ENCODE peak calls at places on chromosomes 13 and 19, in seven cellular contexts. A, T, P, U, Y, E and L are unnamed samples. For H3K27me3, the result is how much of the 10 kb centered on the place peaks cover.

GRCh38 chr19:44604241-44604640 is 9.1 kb upstream of the IGSF23 start:
- DNase-seq in A (no peak), T (no peak), P (no peak), U (no peak), Y (no peak), E (no peak), L (no peak)

GRCh38 chr13:23876265-23876664 is 12.9 kb downstream of the MIPEP start:
- DNase-seq in A (no peak), T (no peak), P (no peak), U (no peak), Y (peak), E (no peak), L (no peak)

GRCh38 chr13:44313674-44314073 is 60.0 kb upstream of the SERP2 start:
- DNase-seq in A (no peak), T (peak), P (no peak), U (no peak), Y (no peak), E (no peak), L (no peak)

GRCh38 chr13:36673838-36674326 is at the start of gene SERTM1:
- DNase-seq in A (peak), T (peak), P (peak), U (peak), Y (peak), E (no peak), L (peak)

GRCh38 chr13:89554801-89555200 is 1792.7 kb upstream of the MIR17HG start:
- DNase-seq in A (no peak), T (no peak), P (no peak), U (no peak), Y (no peak), E (no peak), L (no peak)

GRCh38 chr19:4575267-4575793 is 15.8 kb upstream of the SEMA6B start:
- DNase-seq in A (peak), T (peak), P (no peak), U (peak), Y (peak), E (peak), L (peak)

GRCh38 chr19:41702208-41702651 is 6.2 kb upstream of the CEACAM5 start:
- DNase-seq in A (peak), T (peak), P (no peak), U (no peak), Y (no peak), E (no peak), L (no peak)

GRCh38 chr19:1316466-1316865 is 30.8 kb downstream of the EFNA2 start:
- DNase-seq in A (no peak), T (no peak), P (no peak), U (no peak), Y (no peak), E (no peak), L (no peak)

GRCh38 chr13:106633321-106633720 is 65.4 kb upstream of the ARGLU1 start:
- DNase-seq in A (no peak), T (no peak), P (no peak), U (no peak), Y (no peak), E (no peak), L (no peak)

GRCh38 chr13:106635616-106636015 is 67.7 kb upstream of the ARGLU1 start:
- DNase-seq in A (no peak), T (no peak), P (no peak), U (no peak), Y (no peak), E (no peak), L (no peak)

GRCh38 chr13:106636492-106636891 is 68.6 kb upstream of the ARGLU1 start:
- DNase-seq in A (no peak), T (no peak), P (no peak), U (no peak), Y (no peak), E (no peak), L (no peak)

GRCh38 chr13:106640515-106640914 is 72.6 kb upstream of the ARGLU1 start:
- DNase-seq in A (no peak), T (no peak), P (no peak), U (no peak), Y (no peak), E (no peak), L (no peak)

DNA sequence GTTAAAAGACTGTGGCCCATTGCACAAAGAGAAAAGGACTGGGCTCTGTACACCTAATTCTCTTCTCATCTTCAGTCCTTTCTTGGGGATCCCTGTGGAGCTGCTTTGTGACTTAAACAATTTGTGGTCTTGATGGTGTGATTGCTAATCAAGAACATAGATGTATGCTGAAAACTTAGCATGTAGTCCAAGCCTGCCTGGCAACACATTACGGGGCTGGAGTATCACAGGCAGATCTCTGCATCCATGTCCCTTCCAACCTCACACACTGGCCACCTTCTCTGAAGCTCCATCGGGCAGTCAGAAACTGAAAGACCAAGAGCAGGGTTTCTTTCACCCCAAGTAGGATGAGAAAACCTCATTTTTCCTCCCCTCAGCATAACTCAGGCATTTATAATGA is 69.6 kb upstream of the ARGLU1 start:
- DNase-seq in A (no peak), T (no peak), P (no peak), U (no peak), Y (no peak), E (no peak), L (no peak)
- H3K27ac ChIP-seq in A (no peak), T (no peak), P (no peak), U (no peak), Y (no peak), E (no peak), L (no peak)

DNA sequence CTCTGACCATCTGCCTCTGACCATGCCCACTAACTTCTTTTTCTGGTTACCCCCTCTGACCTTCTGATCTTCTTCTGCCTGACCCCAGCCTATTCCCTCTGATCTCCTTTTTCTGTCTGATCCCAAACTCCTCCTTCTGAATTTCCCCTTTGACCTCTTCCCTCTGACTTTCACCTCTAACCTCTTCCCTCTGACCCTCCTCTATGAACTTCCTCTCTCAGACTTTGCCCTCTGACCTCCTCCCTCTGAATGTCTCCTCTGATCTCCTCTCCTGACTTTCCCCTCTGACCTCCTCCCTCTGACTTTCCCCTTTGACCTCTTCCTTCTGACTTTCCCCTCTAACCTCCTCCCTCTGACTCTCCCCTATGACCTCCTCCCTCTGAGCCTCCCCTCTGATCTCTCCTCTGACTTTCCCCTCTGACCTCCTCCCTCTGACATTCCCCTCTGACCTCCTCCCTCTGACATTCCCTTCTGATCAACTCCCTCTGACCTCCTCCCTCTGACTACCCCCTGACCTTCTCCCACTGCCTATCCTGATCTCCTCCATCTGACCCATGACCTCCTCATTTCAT is 3.5 kb downstream of the COL5A3 start:
- DNase-seq in A (no peak), T (no peak), P (no peak), U (no peak), Y (no peak), E (no peak), L (no peak)
- H3K27me3 ChIP-seq in A (under half), T (under half), P (under half), U (under half), Y (under half), E (under half), L (under half)

GRCh38 chr19:28581468-28581770 is 631.5 kb downstream of the UQCRFS1 start:
- DNase-seq in A (no peak), T (no peak), P (no peak), U (no peak), Y (no peak), E (no peak), L (no peak)
- H3K27ac ChIP-seq in A (no peak), T (no peak), P (no peak), U (no peak), Y (no peak), E (no peak), L (no peak)

GRCh38 chr19:32289566-32290210 is 55.7 kb upstream of the ZNF507 start:
- DNase-seq in A (no peak), T (no peak), P (no peak), U (no peak), Y (no peak), E (no peak), L (no peak)

GRCh38 chr19:32291876-32292275 is 53.5 kb upstream of the ZNF507 start:
- DNase-seq in A (no peak), T (no peak), P (no peak), U (no peak), Y (no peak), E (no peak), L (no peak)

GRCh38 chr19:32296694-32297093 is 48.7 kb upstream of the ZNF507 start:
- DNase-seq in A (no peak), T (no peak), P (no peak), U (no peak), Y (no peak), E (no peak), L (no peak)

GRCh38 chr19:32294871-32295438 is 50.5 kb upstream of the ZNF507 start:
- DNase-seq in A (no peak), T (no peak), P (no peak), U (no peak), Y (no peak), E (no peak), L (no peak)
- H3K27me3 ChIP-seq in A (under half), T (under half), P (under half), U (under half), Y (under half), E (under half), L (under half)

DNA sequence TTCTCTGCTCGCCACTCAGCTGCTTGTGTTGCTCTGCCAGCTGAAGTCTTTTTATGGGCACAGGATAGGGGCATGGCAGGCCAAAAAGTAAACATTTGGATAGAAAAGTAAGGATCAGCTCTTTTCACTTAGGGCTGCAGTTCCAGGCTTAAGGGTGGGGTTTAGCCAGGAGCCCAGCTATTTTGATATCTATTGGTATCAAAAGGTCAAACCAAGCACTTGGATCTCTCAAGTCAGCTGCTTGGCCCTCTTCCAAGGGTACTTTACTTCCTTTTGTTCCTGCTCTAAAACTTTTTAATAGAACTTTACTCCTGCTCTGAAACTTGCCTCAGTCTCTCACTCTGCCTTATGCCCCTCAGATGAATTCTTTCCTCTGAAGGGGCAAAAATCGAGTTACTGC is 55.7 kb upstream of the ABCC4 start:
- DNase-seq in A (no peak), T (no peak), P (no peak), U (no peak), Y (no peak), E (no peak), L (no peak)
- H3K27ac ChIP-seq in A (no peak), T (no peak), P (no peak), U (no peak), Y (no peak), E (no peak), L (no peak)